ENCODE peak calls at places on chromosomes 3 and 15, in six cellular contexts. B, O, U, A, W and P are unnamed samples.

GRCh38 chr3:113185436-113185835 is 25.9 kb upstream of the BOC start:
- DNase-seq in B (no peak), O (no peak), U (no peak), A (no peak), W (no peak), P (no peak)

GRCh38 chr3:27554706-27555105 is 70.5 kb upstream of the SLC4A7 start:
- DNase-seq in B (no peak), O (no peak), U (no peak), A (no peak), W (no peak), P (no peak)

GRCh38 chr15:88664151-88664778 is 25.4 kb downstream of the ISG20 start:
- DNase-seq in B (no peak), O (no peak), U (no peak), A (no peak), W (peak; percentile 69), P (peak; percentile 68)

GRCh38 chr3:30418443-30418842 is 188.0 kb upstream of the TGFBR2 start:
- DNase-seq in B (no peak), O (no peak), U (no peak), A (no peak), W (no peak), P (no peak)

GRCh38 chr15:45868109-45868691 is 233.4 kb downstream of the SQOR start:
- DNase-seq in B (no peak), O (no peak), U (no peak), A (no peak), W (no peak), P (no peak)

GRCh38 chr3:49534581-49535495 is 19.4 kb upstream of the BSN start:
- DNase-seq in B (no peak), O (no peak), U (peak; percentile 73), A (no peak), W (no peak), P (no peak)

GRCh38 chr15:65937476-65937875 is 68.2 kb downstream of the RAB11A start:
- DNase-seq in B (no peak), O (no peak), U (peak; percentile 14), A (no peak), W (no peak), P (no peak)

GRCh38 chr3:79027593-79027992 is 740.2 kb downstream of the ROBO1 start:
- DNase-seq in B (no peak), O (no peak), U (peak; percentile 49), A (no peak), W (no peak), P (no peak)

GRCh38 chr3:122060044-122060694 is 5.0 kb downstream of the CD86 start:
- DNase-seq in B (no peak), O (no peak), U (no peak), A (no peak), W (no peak), P (no peak)

GRCh38 chr3:41224120-41224806 is 25.0 kb downstream of the CTNNB1 start:
- DNase-seq in B (no peak), O (no peak), U (no peak), A (no peak), W (no peak), P (no peak)

GRCh38 chr3:47855461-47856383 is 52.8 kb downstream of the DHX30 start:
- DNase-seq in B (peak; percentile 18), O (no peak), U (no peak), A (peak; percentile 84), W (no peak), P (no peak)

GRCh38 chr3:114383875-114384557 is 90.2 kb downstream of the TIGIT start:
- DNase-seq in B (peak; percentile 84), O (peak; percentile 38), U (peak; percentile 79), A (peak; percentile 88), W (peak; percentile 21), P (peak; percentile 36)

GRCh38 chr3:37163262-37164020 is 10.9 kb downstream of the LRRFIP2 start:
- DNase-seq in B (no peak), O (no peak), U (no peak), A (no peak), W (no peak), P (peak; percentile 30)

GRCh38 chr3:134794950-134795775 is at the start of gene EPHB1:
- DNase-seq in B (peak; percentile 87), O (peak; percentile 22), U (peak; percentile 93), A (peak; percentile 93), W (peak; percentile 32), P (no peak)

GRCh38 chr15:50257924-50258323 is 7.6 kb downstream of the HDC start:
- DNase-seq in B (no peak), O (no peak), U (no peak), A (no peak), W (no peak), P (no peak)

GRCh38 chr3:160618363-160618762 is 53.0 kb upstream of the KPNA4 start:
- DNase-seq in B (no peak), O (no peak), U (no peak), A (no peak), W (no peak), P (no peak)

GRCh38 chr3:170330366-170330765 is 27.1 kb upstream of the SKIL start:
- DNase-seq in B (no peak), O (no peak), U (no peak), A (no peak), W (no peak), P (no peak)